ENCODE peak calls at places on chromosomes 2 and 18, in six cellular contexts. W is OCI-LY7, N is HCT116, V is neural progenitor cell, Z is PC-3, F is hepatocyte. E is an unnamed sample.

GRCh38 chr2:71705171-71705960 is 252.0 kb downstream of the DYSF start:
- DNase-seq in N (no peak), F (no peak), V (no peak), Z (no peak), W (no peak), E (no peak)

GRCh38 chr2:45904931-45905642 is 253.6 kb downstream of the PRKCE start:
- DNase-seq in V (peak; percentile 11), N (no peak), Z (no peak), F (no peak), W (no peak), E (no peak)

GRCh38 chr2:238125127-238125885 is 13.2 kb upstream of the KLHL30 start:
- DNase-seq in W (no peak), Z (no peak), N (no peak), V (no peak), F (no peak), E (no peak)

GRCh38 chr2:195850764-195851163 is 193.7 kb downstream of the SLC39A10 start:
- DNase-seq in Z (no peak), F (no peak), V (no peak), W (no peak), N (no peak), E (no peak)

GRCh38 chr2:237143676-237144440 is 58.2 kb downstream of the COPS8 start:
- DNase-seq in N (no peak), V (no peak), Z (peak; percentile 18), W (no peak), F (no peak), E (no peak)

GRCh38 chr2:127560929-127561275 is 25.4 kb downstream of the MYO7B start:
- DNase-seq in V (no peak), Z (no peak), N (no peak), F (no peak), W (no peak), E (no peak)

GRCh38 chr2:159513745-159514144 is 102.6 kb downstream of the BAZ2B start:
- DNase-seq in N (no peak), V (no peak), W (no peak), F (no peak), Z (no peak), E (no peak)

GRCh38 chr2:127256866-127257265 is 36.8 kb upstream of the CYP27C1 start:
- DNase-seq in V (no peak), N (no peak), F (no peak), Z (no peak), W (no peak), E (no peak)

GRCh38 chr18:370753-371615 is 103.1 kb upstream of the THOC1 start:
- DNase-seq in V (no peak), N (no peak), Z (no peak), W (no peak), F (no peak), E (peak; percentile 30)

GRCh38 chr2:135768863-135769262 is 27.2 kb downstream of the UBXN4 start:
- DNase-seq in V (no peak), N (no peak), W (no peak), F (no peak), Z (no peak), E (no peak)

DNA sequence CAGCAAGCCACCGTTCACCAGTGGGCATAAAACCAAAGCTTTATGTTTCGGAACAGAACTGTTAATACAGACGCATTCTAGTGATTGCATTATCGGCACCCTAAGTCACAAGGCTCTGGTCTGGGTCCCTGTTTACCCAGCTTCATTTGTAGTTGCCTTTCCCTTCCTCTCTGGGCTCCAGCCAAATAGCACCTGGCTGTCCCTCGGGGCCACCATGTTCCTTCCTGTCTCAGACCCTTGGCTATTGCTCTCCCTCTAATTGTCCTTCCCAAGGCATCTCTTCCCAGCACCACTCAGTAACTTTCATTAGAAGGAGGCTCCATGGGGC is 75.3 kb downstream of the SDC1 start:
- DNase-seq in F (no peak), Z (no peak), W (no peak), N (no peak), V (no peak), E (no peak)
- TF ChIP-seq EZH2phosphoT487 in F (no peak), Z (no peak), W (no peak), N (no peak), V (no peak), E (no peak)

GRCh38 chr2:66030553-66030952 is 404.4 kb upstream of the MEIS1 start:
- DNase-seq in V (peak; percentile 40), W (no peak), N (peak; percentile 3), Z (peak; percentile 27), F (no peak), E (no peak)
- TF ChIP-seq CTCF in V (peak; percentile 48), W (no peak), N (no peak), Z (peak; percentile 37), F (no peak), E (no peak)

GRCh38 chr2:207131634-207132418 is 33.9 kb downstream of the KLF7 start:
- DNase-seq in F (no peak), V (no peak), N (no peak), W (no peak), Z (no peak), E (no peak)

GRCh38 chr2:207128867-207129266 is 36.9 kb downstream of the KLF7 start:
- DNase-seq in N (no peak), W (no peak), F (no peak), Z (no peak), V (no peak), E (no peak)

GRCh38 chr2:207133493-207133861 is 32.3 kb downstream of the KLF7 start:
- DNase-seq in N (no peak), V (peak; percentile 22), W (no peak), Z (no peak), F (no peak), E (peak; percentile 84)

GRCh38 chr2:207129821-207130220 is 35.9 kb downstream of the KLF7 start:
- DNase-seq in N (no peak), Z (no peak), W (no peak), V (no peak), F (no peak), E (no peak)

GRCh38 chr2:207130958-207131521 is 34.7 kb downstream of the KLF7 start:
- DNase-seq in W (no peak), N (no peak), F (no peak), V (no peak), Z (no peak), E (no peak)
- H3K4me1 ChIP-seq in W (no peaks in the 10 kb centered on the region), N (peaks cover 20% of the 10 kb centered on the region), F (peaks cover 24% of the 10 kb centered on the region), V (peaks cover 28% of the 10 kb centered on the region), Z (peaks cover 32% of the 10 kb centered on the region), E (peaks cover 51% of the 10 kb centered on the region)

GRCh38 chr2:216849987-216850386 is 9.9 kb downstream of the TNP1 start:
- DNase-seq in W (no peak), Z (peak; percentile 41), N (no peak), V (no peak), F (no peak), E (no peak)
- TF ChIP-seq EZH2phosphoT487 in W (no peak), Z (no peak), N (no peak), V (no peak), F (no peak), E (no peak)

GRCh38 chr2:156112323-156112722 is 220.2 kb downstream of the NR4A2 start:
- DNase-seq in Z (peak; percentile 26), W (no peak), F (no peak), N (no peak), V (no peak), E (no peak)

GRCh38 chr2:156115338-156115737 is 217.2 kb downstream of the NR4A2 start:
- DNase-seq in V (no peak), F (no peak), Z (peak; percentile 84), N (peak; percentile 1), W (no peak), E (no peak)

GRCh38 chr2:156116113-156116512 is 216.4 kb downstream of the NR4A2 start:
- DNase-seq in Z (no peak), W (no peak), N (no peak), V (no peak), F (no peak), E (no peak)

DNA sequence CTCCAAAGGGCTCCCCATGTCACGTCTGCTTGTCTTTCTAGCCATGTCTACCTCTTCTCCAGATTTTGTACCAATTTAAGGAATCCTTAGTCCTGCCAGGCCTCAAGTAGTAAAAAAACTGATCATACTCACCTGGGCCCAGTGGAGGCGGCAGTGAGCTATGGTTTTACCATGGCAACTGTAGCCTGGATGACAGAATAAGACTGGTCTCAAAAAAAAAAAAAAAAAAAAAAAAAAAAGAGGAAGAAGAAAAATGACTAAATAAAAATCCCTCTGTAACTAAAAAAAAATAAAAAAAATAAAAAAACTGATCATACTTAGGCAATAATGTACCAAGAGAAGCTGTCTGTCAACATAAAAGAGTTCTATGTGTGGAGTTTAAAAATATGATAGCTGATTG is 221.6 kb downstream of the NR4A2 start:
- DNase-seq in W (peak; percentile 15), F (peak; percentile 17), N (peak; percentile 37), V (peak; percentile 56), Z (peak; percentile 49), E (peak; percentile 11)
- TF ChIP-seq CTCF in W (peak; percentile 48), F (peak; percentile 24), N (peak; percentile 40), V (peak; percentile 45), Z (peak; percentile 57), E (no peak)

GRCh38 chr2:105798595-105798994 is 53.9 kb downstream of the NCK2 start:
- DNase-seq in F (no peak), V (no peak), Z (no peak), W (peak; percentile 69), N (no peak), E (peak; percentile 61)

GRCh38 chr2:105800953-105801635 is 56.4 kb downstream of the NCK2 start:
- DNase-seq in F (no peak), W (peak; percentile 39), N (no peak), Z (no peak), V (no peak), E (no peak)

GRCh38 chr2:105801961-105802360 is 57.2 kb downstream of the NCK2 start:
- DNase-seq in F (no peak), Z (no peak), W (no peak), N (no peak), V (no peak), E (no peak)

GRCh38 chr2:105802587-105802986 is 57.9 kb downstream of the NCK2 start:
- DNase-seq in Z (no peak), V (no peak), F (no peak), N (no peak), W (peak; percentile 79), E (peak; percentile 30)

GRCh38 chr2:105800036-105800755 is 55.5 kb downstream of the NCK2 start:
- DNase-seq in Z (no peak), V (no peak), N (no peak), W (no peak), F (peak; percentile 32), E (no peak)
- H3K4me1 ChIP-seq in Z (peaks cover 11% of the 10 kb centered on the region), V (peaks cover 40% of the 10 kb centered on the region), N (no peaks in the 10 kb centered on the region), W (peaks cover 93% of the 10 kb centered on the region), F (peaks cover 64% of the 10 kb centered on the region), E (peaks cover 80% of the 10 kb centered on the region)

DNA sequence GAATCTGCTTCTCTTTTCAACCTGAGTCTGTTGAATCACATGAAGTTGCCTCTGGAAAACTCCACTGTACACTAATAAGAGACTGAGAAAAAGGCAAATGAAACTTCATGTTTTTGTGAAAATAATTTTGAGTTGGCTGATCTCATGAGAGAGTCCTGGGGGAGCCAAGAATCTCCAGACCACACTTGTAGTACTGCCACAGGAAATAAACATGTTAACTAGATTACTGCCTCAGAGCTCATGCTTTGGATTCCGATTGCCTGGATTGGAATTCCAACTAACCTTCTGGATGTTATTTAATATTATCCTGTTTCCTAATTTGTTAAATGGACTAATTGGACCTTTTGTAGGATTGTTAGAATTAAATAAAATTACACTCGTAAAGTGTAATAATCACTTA is 25.2 kb downstream of the NUP35 start:
- DNase-seq in V (no peak), Z (no peak), N (no peak), F (no peak), W (no peak), E (no peak)
- TF ChIP-seq EZH2phosphoT487 in V (no peak), Z (no peak), N (no peak), F (no peak), W (no peak), E (no peak)